ENCODE peak calls at places on chromosomes 5 and 9, in eight cellular contexts. M is activated CD8-positive, alpha-beta T cell treated with anti-CD3 and anti-CD28 coated beads, Interleukin-2, amount 10 ng/mL, durations not matched to agents 7 days and 5 days; Z is activated CD4-positive, alpha-beta T cell treated with anti-CD3 and anti-CD28 coated beads for 36 hours; U is Caco-2; H is naive thymus-derived CD4-positive, alpha-beta T cell; J is non-pigmented ciliary epithelial cell; N is T-helper 1 cell; Q is CD8-positive, alpha-beta memory T cell. F is an unnamed sample.

GRCh38 chr9:20552874-20553624 is 69.2 kb downstream of the MLLT3 start:
- DNase-seq in M (peak; percentile 37), Z (no peak), U (no peak), H (no peak), J (no peak), N (no peak), Q (no peak), F (no peak)

GRCh38 chr9:91192379-91192775 is 169.3 kb downstream of the AUH start:
- DNase-seq in M (no peak), Z (peak; percentile 52), U (no peak), H (no peak), J (no peak), N (no peak), Q (no peak), F (no peak)

GRCh38 chr9:130980526-130980925 is 28.4 kb upstream of the LAMC3 start:
- DNase-seq in M (no peak), Z (no peak), U (no peak), H (no peak), J (no peak), N (no peak), Q (no peak), F (no peak)

GRCh38 chr5:14932902-14933475 is 61.4 kb upstream of the ANKH start:
- DNase-seq in M (no peak), Z (no peak), U (no peak), H (no peak), J (no peak), N (no peak), Q (no peak), F (no peak)

GRCh38 chr5:170313344-170313743 is 15.8 kb upstream of the LCP2 start:
- DNase-seq in M (peak; percentile 53), Z (peak; percentile 71), U (no peak), H (peak; percentile 64), J (no peak), N (no peak), Q (no peak), F (no peak)

GRCh38 chr9:115923903-115924668 is 229.5 kb upstream of the PAPPA start:
- DNase-seq in M (no peak), Z (no peak), U (no peak), H (no peak), J (peak; percentile 85), N (no peak), Q (no peak), F (peak; percentile 91)

GRCh38 chr5:126031989-126032716 is 391.1 kb upstream of the GRAMD2B start:
- DNase-seq in M (no peak), Z (no peak), U (no peak), H (no peak), J (peak; percentile 52), N (no peak), Q (no peak), F (no peak)

GRCh38 chr5:118551031-118551430 is 437.3 kb downstream of the DTWD2 start:
- DNase-seq in M (no peak), Z (no peak), U (no peak), H (no peak), J (no peak), N (no peak), Q (no peak), F (no peak)

GRCh38 chr5:148998174-148998797 is 64.6 kb downstream of the SH3TC2 start:
- DNase-seq in M (peak; percentile 51), Z (peak; percentile 15), U (no peak), H (peak; percentile 25), J (no peak), N (peak; percentile 27), Q (no peak), F (peak; percentile 70)

GRCh38 chr9:125549465-125550215 is 157.4 kb downstream of the MAPKAP1 start:
- DNase-seq in M (no peak), Z (no peak), U (no peak), H (no peak), J (no peak), N (no peak), Q (no peak), F (no peak)

GRCh38 chr9:137452761-137453642 is 6.1 kb downstream of the NSMF start:
- DNase-seq in M (no peak), Z (no peak), U (no peak), H (no peak), J (no peak), N (peak; percentile 13), Q (no peak), F (no peak)

GRCh38 chr5:171957591-171958251 is 48.7 kb downstream of the FBXW11 start:
- DNase-seq in M (peak; percentile 43), Z (peak; percentile 81), U (no peak), H (peak; percentile 29), J (no peak), N (no peak), Q (peak; percentile 9), F (no peak)

GRCh38 chr9:32251539-32251938 is 132.9 kb upstream of the ACO1 start:
- DNase-seq in M (peak; percentile 46), Z (peak; percentile 59), U (peak; percentile 54), H (peak; percentile 34), J (no peak), N (peak; percentile 13), Q (no peak), F (peak; percentile 60)